ENCODE peak calls at places on chromosomes 1 and 21, in eight cellular contexts. N is AG04450; A is CD8-positive, alpha-beta T cell; R is WTC11; U is RCC 7860; Y is neural crest cell; V is CD4-positive, CD25-positive, alpha-beta regulatory T cell; F is occipital lobe. L is an unnamed sample.

GRCh38 chr21:29196664-29197052 is 66.2 kb downstream of the MAP3K7CL start:
- DNase-seq in N (no peak), A (no peak), R (no peak), U (no peak), Y (no peak), V (no peak), F (no peak), L (no peak)

GRCh38 chr1:30023300-30024022 is 699.9 kb downstream of the MATN1 start:
- DNase-seq in N (no peak), A (no peak), R (no peak), U (no peak), Y (no peak), V (no peak), F (no peak), L (no peak)

GRCh38 chr1:223102797-223103533 is 40.1 kb downstream of the TLR5 start:
- DNase-seq in N (no peak), A (no peak), R (no peak), U (no peak), Y (no peak), V (no peak), F (no peak), L (no peak)

GRCh38 chr1:7558041-7558461 is 213.0 kb upstream of the VAMP3 start:
- DNase-seq in N (no peak), A (no peak), R (no peak), U (no peak), Y (no peak), V (no peak), F (no peak), L (no peak)

GRCh38 chr21:15616864-15617574 is 112.8 kb upstream of the USP25 start:
- DNase-seq in N (no peak), A (no peak), R (no peak), U (no peak), Y (no peak), V (no peak), F (no peak), L (no peak)

GRCh38 chr1:98090351-98090750 is 169.5 kb upstream of the DPYD start:
- DNase-seq in N (peak), A (no peak), R (no peak), U (peak), Y (no peak), V (no peak), F (no peak), L (no peak)

GRCh38 chr21:45555557-45556301 is 13.5 kb upstream of the SLC19A1 start:
- DNase-seq in N (peak), A (peak), R (peak), U (peak), Y (peak), V (peak), F (peak), L (peak)

GRCh38 chr1:55378582-55378981 is 163.4 kb upstream of the USP24 start:
- DNase-seq in N (no peak), A (no peak), R (peak), U (peak), Y (peak), V (no peak), F (no peak), L (no peak)

GRCh38 chr1:235984041-235984820 is 80.7 kb downstream of the NID1 start:
- DNase-seq in N (peak), A (no peak), R (no peak), U (peak), Y (no peak), V (no peak), F (no peak), L (no peak)

GRCh38 chr1:84936116-84936810 is 43.3 kb upstream of the LPAR3 start:
- DNase-seq in N (peak), A (peak), R (no peak), U (peak), Y (peak), V (peak), F (peak), L (peak)

GRCh38 chr1:214740471-214740870 is 137.5 kb downstream of the CENPF start:
- DNase-seq in N (no peak), A (no peak), R (no peak), U (no peak), Y (no peak), V (no peak), F (no peak), L (no peak)

GRCh38 chr1:88014126-88014525 is 669.9 kb upstream of the PKN2 start:
- DNase-seq in N (no peak), A (no peak), R (no peak), U (no peak), Y (no peak), V (no peak), F (no peak), L (no peak)

GRCh38 chr1:76374111-76374510 is 299.6 kb downstream of the ST6GALNAC3 start:
- DNase-seq in N (no peak), A (no peak), R (no peak), U (no peak), Y (no peak), V (no peak), F (no peak), L (no peak)

GRCh38 chr1:232459826-232460225 is 170.1 kb downstream of the SIPA1L2 start:
- DNase-seq in N (no peak), A (no peak), R (no peak), U (no peak), Y (no peak), V (no peak), F (no peak), L (no peak)

GRCh38 chr1:182670032-182670431 is 14.4 kb downstream of the RGS8 start:
- DNase-seq in N (no peak), A (no peak), R (no peak), U (no peak), Y (no peak), V (no peak), F (no peak), L (no peak)

GRCh38 chr1:17187065-17187464 is 17.9 kb upstream of the PADI1 start:
- DNase-seq in N (no peak), A (no peak), R (no peak), U (no peak), Y (no peak), V (no peak), F (no peak), L (no peak)

GRCh38 chr1:161069731-161070270 is at the start of gene ARHGAP30:
- DNase-seq in N (no peak), A (peak), R (no peak), U (no peak), Y (no peak), V (peak), F (no peak), L (peak)

GRCh38 chr1:198556969-198557368 is 16.5 kb upstream of the ATP6V1G3 start:
- DNase-seq in N (no peak), A (peak), R (no peak), U (no peak), Y (no peak), V (peak), F (no peak), L (peak)

GRCh38 chr1:58585591-58586151 is 8.6 kb upstream of the TACSTD2 start:
- DNase-seq in N (no peak), A (no peak), R (no peak), U (peak), Y (no peak), V (no peak), F (no peak), L (no peak)

GRCh38 chr1:116365857-116366256 is 7.2 kb upstream of the ATP1A1 start:
- DNase-seq in N (no peak), A (no peak), R (no peak), U (no peak), Y (no peak), V (no peak), F (no peak), L (no peak)

GRCh38 chr21:31180256-31181088 is 142.2 kb upstream of the KRTAP19-8 start:
- DNase-seq in N (no peak), A (no peak), R (no peak), U (peak), Y (peak), V (peak), F (no peak), L (no peak)

GRCh38 chr1:183131166-183131565 is 54.9 kb upstream of the LAMC2 start:
- DNase-seq in N (no peak), A (no peak), R (no peak), U (no peak), Y (no peak), V (no peak), F (no peak), L (no peak)

GRCh38 chr1:1435094-1435903 is at the start of gene VWA1:
- DNase-seq in N (no peak), A (peak), R (peak), U (no peak), Y (peak), V (peak), F (no peak), L (peak)

GRCh38 chr1:114274621-114275317 is 121.1 kb upstream of the SYT6 start:
- DNase-seq in N (no peak), A (no peak), R (no peak), U (no peak), Y (no peak), V (no peak), F (no peak), L (no peak)

GRCh38 chr1:53075761-53076163 is 13.7 kb downstream of the PODN start:
- DNase-seq in N (no peak), A (no peak), R (peak), U (no peak), Y (no peak), V (no peak), F (no peak), L (no peak)

GRCh38 chr1:66434096-66434495 is 99.9 kb upstream of the SGIP1 start:
- DNase-seq in N (peak), A (no peak), R (no peak), U (peak), Y (no peak), V (no peak), F (no peak), L (no peak)

GRCh38 chr1:87795615-87796337 is 467.1 kb downstream of the LMO4 start:
- DNase-seq in N (no peak), A (no peak), R (no peak), U (peak), Y (no peak), V (no peak), F (no peak), L (no peak)